ENCODE peak calls at places on chromosome 5, in five cellular contexts. V is naive thymus-derived CD4-positive, alpha-beta T cell; B is RWPE1; Z is ELF-1; C is stimulated activated CD4-positive, alpha-beta T cell treated with anti-CD3 and anti-CD28 coated beads, Interleukin-1b, Interleukin-23, amount 100 ng/mL, for 24 hours. P is an unnamed sample.

GRCh38 chr5:137516251-137516797 is 17.2 kb upstream of the SPOCK1 start:
- DNase-seq in V (no peak), B (no peak), Z (peak; percentile 3), C (no peak), P (no peak)

GRCh38 chr5:168260353-168261211 is 30.9 kb upstream of the WWC1 start:
- DNase-seq in V (no peak), B (no peak), Z (no peak), C (no peak), P (no peak)

GRCh38 chr5:66963559-66963971 is 233.0 kb downstream of the CD180 start:
- DNase-seq in V (no peak), B (no peak), Z (peak; percentile 90), C (no peak), P (no peak)

GRCh38 chr5:43627028-43627427 is 24.0 kb downstream of the NNT start:
- DNase-seq in V (peak; percentile 27), B (peak; percentile 42), Z (peak; percentile 81), C (no peak), P (peak; percentile 75)

GRCh38 chr5:147519380-147519779 is 9.5 kb upstream of the DPYSL3 start:
- DNase-seq in V (no peak), B (no peak), Z (no peak), C (no peak), P (no peak)

GRCh38 chr5:97554992-97555981 is 372.2 kb upstream of the RIOK2 start:
- DNase-seq in V (no peak), B (peak; percentile 34), Z (no peak), C (no peak), P (no peak)

GRCh38 chr5:98428806-98429205 is 344.7 kb upstream of the RGMB start:
- DNase-seq in V (no peak), B (peak; percentile 15), Z (no peak), C (no peak), P (no peak)

GRCh38 chr5:8813180-8813579 is 732.7 kb downstream of the SEMA5A start:
- DNase-seq in V (no peak), B (no peak), Z (no peak), C (no peak), P (no peak)

GRCh38 chr5:139847790-139848507 is 52.3 kb downstream of the PSD2 start:
- DNase-seq in V (peak; percentile 85), B (no peak), Z (peak; percentile 26), C (peak; percentile 25), P (peak; percentile 24)

GRCh38 chr5:157025093-157025698 is 33.7 kb downstream of the HAVCR1 start:
- DNase-seq in V (peak; percentile 61), B (no peak), Z (no peak), C (no peak), P (no peak)

GRCh38 chr5:62314431-62314830 is 8.4 kb downstream of the KIF2A start:
- DNase-seq in V (no peak), B (no peak), Z (no peak), C (no peak), P (no peak)

GRCh38 chr5:159337291-159337974 is 7.1 kb upstream of the IL12B start:
- DNase-seq in V (peak; percentile 38), B (peak; percentile 73), Z (no peak), C (no peak), P (no peak)

GRCh38 chr5:79200573-79201183 is 35.3 kb upstream of the JMY start:
- DNase-seq in V (peak; percentile 3), B (peak; percentile 62), Z (no peak), C (no peak), P (peak; percentile 18)

GRCh38 chr5:171801-172331 is 19.4 kb upstream of the LRRC14B start:
- DNase-seq in V (no peak), B (no peak), Z (no peak), C (no peak), P (no peak)

GRCh38 chr5:82297711-82298110 is 19.6 kb upstream of the RPS23 start:
- DNase-seq in V (no peak), B (no peak), Z (no peak), C (no peak), P (no peak)

GRCh38 chr5:76199321-76200318 is 116.4 kb downstream of the SV2C start:
- DNase-seq in V (no peak), B (no peak), Z (no peak), C (no peak), P (no peak)

GRCh38 chr5:171272996-171273970 is 35.8 kb upstream of the TLX3 start:
- DNase-seq in V (no peak), B (no peak), Z (peak; percentile 59), C (no peak), P (peak; percentile 62)

P was measured in ACHN.